ENCODE peak calls at places on chromosomes 16 and 17, in ten cellular contexts. Y is foreskin fibroblast; K is NCI-H1092; U is cardiac fibroblast; O is CD4-positive, alpha-beta T cell; S is mesendoderm; R is HT1080; B is aorta; P is DMS79 treated with DMSO at 0.1 percent for 48 hours; F is activated naive CD4-positive, alpha-beta T cell. T is an unnamed sample.

GRCh38 chr17:45692661-45693060 is 91.5 kb upstream of the CRHR1 start:
- DNase-seq in O (no peak), P (no peak), R (no peak), Y (no peak), B (no peak), S (no peak), K (no peak), F (no peak), U (no peak), T (no peak)

GRCh38 chr17:41710472-41711090 is 1.6 kb upstream of the GAST start:
- DNase-seq in S (no peak), K (peak), Y (peak), U (peak), R (peak), B (no peak), F (no peak), P (peak), O (no peak), T (no peak)

GRCh38 chr16:9151597-9151996 is 60.2 kb downstream of the HAPSTR1 start:
- DNase-seq in F (no peak), U (peak), R (peak), S (no peak), B (no peak), Y (peak), K (no peak), O (no peak), P (peak), T (no peak)

GRCh38 chr17:17354560-17355357 is 51.6 kb downstream of the NT5M start:
- DNase-seq in Y (peak), F (peak), O (peak), P (peak), K (peak), B (peak), S (peak), R (peak), U (peak), T (no peak)

GRCh38 chr17:55416000-55416399 is 5.6 kb downstream of the MMD start:
- DNase-seq in F (no peak), O (no peak), U (no peak), Y (no peak), B (no peak), R (no peak), P (no peak), S (no peak), K (no peak), T (no peak)

GRCh38 chr16:87622756-87623319 is 20.5 kb downstream of the JPH3 start:
- DNase-seq in U (no peak), Y (no peak), O (no peak), K (no peak), R (no peak), P (no peak), S (no peak), F (no peak), B (no peak), T (no peak)

GRCh38 chr16:70529051-70529777 is 5.6 kb downstream of the SF3B3 start:
- DNase-seq in B (no peak), P (no peak), S (peak), K (no peak), U (peak), O (no peak), F (no peak), R (peak), Y (peak), T (no peak)

GRCh38 chr16:66988197-66988788 is at the start of gene CES4A:
- DNase-seq in B (no peak), O (no peak), F (no peak), K (no peak), S (no peak), Y (peak), R (no peak), P (no peak), U (peak), T (no peak)

GRCh38 chr17:57521606-57522435 is 223.3 kb downstream of the CCDC182 start:
- DNase-seq in F (no peak), O (no peak), P (peak), U (no peak), K (no peak), B (no peak), S (no peak), R (no peak), Y (no peak), T (no peak)

GRCh38 chr17:10107320-10108165 is 90.9 kb downstream of the GAS7 start:
- DNase-seq in B (peak), S (no peak), K (no peak), Y (no peak), P (no peak), O (no peak), F (no peak), R (no peak), U (no peak), T (no peak)

GRCh38 chr16:79644977-79645667 is 44.6 kb upstream of the MAF start:
- DNase-seq in P (no peak), F (no peak), K (no peak), U (no peak), O (no peak), Y (no peak), B (no peak), R (no peak), S (peak), T (no peak)

GRCh38 chr17:27293359-27293897 is 486 bp upstream of the WSB1 start:
- DNase-seq in K (no peak), U (no peak), F (peak), Y (no peak), S (peak), O (no peak), B (no peak), P (no peak), R (no peak), T (no peak)

GRCh38 chr17:9905902-9906301 is 831 bp upstream of the RCVRN start:
- DNase-seq in B (no peak), Y (no peak), U (no peak), S (peak), R (peak), K (no peak), F (no peak), P (no peak), O (no peak), T (no peak)

GRCh38 chr17:41666336-41666680 is 22.4 kb upstream of the EIF1 start:
- DNase-seq in S (peak), U (peak), Y (peak), F (no peak), O (peak), K (peak), P (peak), B (peak), R (peak), T (no peak)

GRCh38 chr17:79837888-79838540 is 1.2 kb downstream of the CBX4 start:
- DNase-seq in R (no peak), B (peak), P (no peak), U (no peak), S (no peak), K (no peak), F (no peak), O (no peak), Y (peak), T (no peak)

GRCh38 chr16:705748-706188 is at the start of gene FBXL16:
- DNase-seq in Y (peak), P (peak), F (no peak), K (peak), S (no peak), U (no peak), B (no peak), O (no peak), R (no peak), T (no peak)

GRCh38 chr17:29149431-29150064 is 30.6 kb downstream of the MYO18A start:
- DNase-seq in O (no peak), R (no peak), P (peak), Y (no peak), B (peak), K (no peak), S (no peak), F (no peak), U (peak), T (no peak)

GRCh38 chr17:14745541-14745940 is 444.7 kb downstream of the HS3ST3B1 start:
- DNase-seq in R (no peak), Y (peak), K (no peak), P (no peak), S (no peak), O (no peak), U (peak), B (no peak), F (no peak), T (no peak)

GRCh38 chr16:30041841-30042240 is 10.8 kb upstream of the TLCD3B start:
- DNase-seq in K (no peak), O (no peak), F (no peak), P (peak), S (no peak), Y (peak), R (no peak), B (no peak), U (peak), T (no peak)

GRCh38 chr16:12661656-12662172 is 142.0 kb downstream of the CPPED1 start:
- DNase-seq in S (peak), U (peak), F (no peak), R (no peak), Y (peak), K (no peak), O (no peak), B (no peak), P (no peak), T (no peak)

GRCh38 chr16:4200000-4200780 is 41.7 kb downstream of the SRL start:
- DNase-seq in Y (peak), U (peak), P (peak), S (peak), O (no peak), B (peak), R (peak), F (no peak), K (peak), T (no peak)

GRCh38 chr17:50779747-50780363 is 12.5 kb upstream of the ANKRD40CL start:
- DNase-seq in K (no peak), R (no peak), P (no peak), F (no peak), O (peak), B (no peak), Y (no peak), S (no peak), U (no peak), T (no peak)

GRCh38 chr17:68777856-68778694 is 176.9 kb upstream of the FAM20A start:
- DNase-seq in O (no peak), K (no peak), F (no peak), Y (no peak), S (peak), B (no peak), P (peak), R (no peak), U (no peak), T (no peak)

GRCh38 chr17:20203021-20203420 is 193.9 kb downstream of the SPECC1 start:
- DNase-seq in P (no peak), Y (no peak), F (no peak), K (no peak), B (no peak), R (no peak), S (no peak), U (peak), O (no peak), T (no peak)

GRCh38 chr17:80526116-80526910 is 18.3 kb upstream of the RPTOR start:
- DNase-seq in S (peak), U (no peak), O (no peak), R (no peak), F (no peak), B (no peak), K (no peak), P (no peak), Y (no peak), T (no peak)

GRCh38 chr16:69432069-69432468 is 7.7 kb downstream of the CYB5B start:
- DNase-seq in F (no peak), R (no peak), B (no peak), S (no peak), K (no peak), U (no peak), P (no peak), O (no peak), Y (no peak), T (no peak)

GRCh38 chr16:87860553-87861299 is 8.6 kb downstream of the SLC7A5 start:
- DNase-seq in U (peak), O (no peak), F (no peak), K (no peak), R (peak), B (no peak), S (no peak), Y (peak), P (no peak), T (no peak)

GRCh38 chr16:84434800-84435199 is 66.5 kb downstream of the ATP2C2 start:
- DNase-seq in S (no peak), K (no peak), P (no peak), Y (no peak), F (no peak), R (no peak), O (no peak), U (no peak), B (no peak), T (no peak)